ENCODE peak calls at places on chromosome 16, in nine cellular contexts. N, A, Y, I, W, K, S, E and C are unnamed samples. For H3K4me1, the result is how much of the 10 kb centered on the place peaks cover.

GRCh38 chr16:84826558-84826941 is 6.8 kb downstream of the CRISPLD2 start:
- DNase-seq in N (peak), A (no peak), Y (peak), I (no peak), W (peak), K (peak), S (no peak), E (no peak), C (no peak)

GRCh38 chr16:31382485-31383161 is 10.5 kb upstream of the ITGAD start:
- DNase-seq in N (peak), A (peak), Y (peak), I (peak), W (peak), K (peak), S (peak), E (peak), C (peak)

GRCh38 chr16:13171313-13171712 is 269.9 kb downstream of the SHISA9 start:
- DNase-seq in N (no peak), A (no peak), Y (no peak), I (no peak), W (no peak), K (no peak), S (no peak), E (peak), C (no peak)

GRCh38 chr16:85971877-85972638 is 73.1 kb downstream of the IRF8 start:
- DNase-seq in N (no peak), A (no peak), Y (no peak), I (no peak), W (no peak), K (no peak), S (no peak), E (no peak), C (no peak)

GRCh38 chr16:85429776-85430522 is 183.2 kb upstream of the GSE1 start:
- DNase-seq in N (no peak), A (no peak), Y (no peak), I (no peak), W (no peak), K (no peak), S (no peak), E (no peak), C (no peak)

GRCh38 chr16:48047755-48048154 is 108.0 kb downstream of the ABCC12 start:
- DNase-seq in N (no peak), A (no peak), Y (no peak), I (no peak), W (no peak), K (no peak), S (no peak), E (no peak), C (no peak)

GRCh38 chr16:83351846-83352245 is 455.9 kb upstream of the HSBP1 start:
- DNase-seq in N (no peak), A (no peak), Y (no peak), I (no peak), W (no peak), K (no peak), S (no peak), E (no peak), C (no peak)

GRCh38 chr16:8867483-8868271 is 1.1 kb downstream of the CARHSP1 start:
- DNase-seq in N (peak), A (no peak), Y (peak), I (peak), W (peak), K (no peak), S (peak), E (peak), C (peak)

GRCh38 chr16:65274576-65274975 is 152.7 kb upstream of the CDH11 start:
- DNase-seq in N (no peak), A (no peak), Y (no peak), I (no peak), W (no peak), K (no peak), S (no peak), E (no peak), C (no peak)
- H3K4me1 ChIP-seq in N (under half), A (under half), Y (under half), I (under half), W (under half), K (under half), S (under half), E (under half), C (under half)

GRCh38 chr16:54281535-54282201 is 4.9 kb downstream of the IRX3 start:
- DNase-seq in N (no peak), A (no peak), Y (no peak), I (no peak), W (peak), K (no peak), S (no peak), E (peak), C (no peak)
- H3K4me1 ChIP-seq in N (under half), A (under half), Y (under half), I (under half), W (under half), K (under half), S (under half), E (under half), C (under half)

DNA sequence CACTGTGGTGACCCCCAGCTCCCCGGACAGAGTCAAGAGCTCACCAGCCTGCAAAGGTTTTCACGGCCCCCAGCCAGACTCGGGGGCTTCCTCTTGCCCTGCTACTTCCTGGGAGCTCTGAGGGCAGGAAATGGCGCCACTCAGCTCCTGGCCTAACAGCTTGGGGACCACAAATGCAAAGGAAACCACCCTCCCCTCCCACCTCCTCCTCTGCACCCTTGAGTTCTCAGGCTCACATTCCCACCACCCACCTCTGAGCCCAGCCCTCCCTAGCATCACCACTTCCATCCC is 373 bp upstream of the SPN start:
- DNase-seq in N (no peak), A (no peak), Y (no peak), I (no peak), W (no peak), K (no peak), S (no peak), E (no peak), C (no peak)
- H3K4me1 ChIP-seq in N (under half), A (under half), Y (under half), I (under half), W (under half), K (under half), S (under half), E (under half), C (under half)

DNA sequence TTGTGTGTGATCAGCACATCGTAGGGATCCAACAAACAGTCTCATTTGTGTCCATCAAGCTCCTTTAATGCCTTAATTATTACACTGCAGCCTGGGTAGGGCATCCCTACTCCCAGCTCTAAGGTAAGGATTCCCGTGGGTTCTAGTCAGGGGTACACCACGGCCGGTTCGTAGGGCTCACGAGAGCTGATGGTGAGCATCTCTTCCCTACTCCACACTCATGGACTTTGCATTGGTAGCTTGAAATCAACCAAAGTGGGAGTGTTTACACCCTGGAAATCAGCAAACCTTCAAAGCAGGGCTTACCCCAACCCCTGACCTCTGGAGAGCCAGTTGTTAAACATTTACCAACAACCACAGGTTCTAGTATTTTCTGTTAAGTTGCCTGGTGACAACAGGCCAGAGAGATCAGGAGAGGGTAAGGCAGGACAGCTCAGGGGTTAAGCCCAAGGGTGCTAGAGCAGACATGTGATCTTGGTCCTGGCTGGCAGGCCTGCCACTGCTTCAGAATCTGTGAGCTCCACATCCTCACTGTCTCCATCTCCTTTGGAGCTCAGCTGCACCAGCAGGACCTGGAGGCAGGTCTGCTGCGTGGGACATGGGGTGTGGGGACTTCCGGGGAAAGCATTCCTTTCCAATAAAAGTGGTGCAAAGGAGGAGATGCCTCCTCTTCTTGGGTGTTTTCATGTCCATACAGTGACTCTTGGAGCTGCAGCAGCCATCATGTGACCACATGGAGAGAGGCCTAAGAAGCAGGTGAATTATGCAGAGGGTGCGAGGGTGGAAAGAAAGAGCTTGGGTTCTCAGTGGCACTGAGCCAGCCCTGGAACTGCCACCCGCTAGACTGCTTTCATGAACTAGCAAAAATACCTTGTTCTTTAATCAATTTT is 36.1 kb upstream of the ZCCHC14 start:
- DNase-seq in N (no peak), A (no peak), Y (no peak), I (no peak), W (no peak), K (no peak), S (no peak), E (no peak), C (no peak)
- H3K4me1 ChIP-seq in N (under half), A (under half), Y (under half), I (under half), W (under half), K (under half), S (under half), E (under half), C (under half)

DNA sequence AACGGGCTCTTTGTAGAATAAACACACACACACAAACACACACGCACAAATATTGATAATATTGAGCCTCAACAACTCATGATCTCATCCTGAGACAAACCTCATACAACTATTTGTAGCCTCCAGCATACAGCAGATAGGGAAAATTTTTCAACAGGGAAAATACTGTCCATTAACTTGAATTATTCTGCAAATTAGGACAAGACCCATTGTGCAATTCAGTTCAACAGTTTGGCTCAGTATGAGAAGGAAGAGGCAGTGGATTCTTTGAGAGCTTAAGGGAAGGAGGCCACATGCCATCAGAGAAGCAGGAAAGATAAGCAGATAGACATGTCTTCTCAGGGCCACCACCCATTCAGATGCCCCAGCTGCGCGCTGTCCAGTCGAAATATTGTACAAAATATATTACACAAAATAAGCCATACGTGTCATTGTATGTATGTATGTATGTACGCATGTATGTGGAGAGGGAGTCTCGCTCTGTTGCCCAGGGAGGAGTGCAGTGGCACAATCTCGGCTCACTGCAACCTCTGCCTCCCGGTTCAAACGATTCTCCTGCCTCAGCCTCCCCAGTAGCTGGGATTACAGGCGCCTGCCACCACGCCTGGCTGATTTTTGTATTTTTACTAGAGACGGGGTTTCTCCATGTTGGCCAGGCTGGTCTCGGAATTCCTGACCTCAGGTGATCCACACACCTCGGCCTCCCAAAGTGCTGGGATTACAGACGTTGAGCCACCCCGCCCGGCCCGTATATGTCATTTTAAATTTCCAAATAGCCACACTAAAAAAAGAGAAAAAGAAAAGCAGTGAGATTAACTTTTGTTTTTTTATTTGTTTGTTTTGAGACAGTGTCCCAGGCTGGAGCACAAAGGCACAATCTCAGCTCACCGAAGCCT is 1.8 kb downstream of the ZC3H7A start:
- DNase-seq in N (no peak), A (no peak), Y (no peak), I (no peak), W (no peak), K (no peak), S (no peak), E (no peak), C (no peak)
- H3K4me1 ChIP-seq in N (half or more), A (under half), Y (under half), I (under half), W (half or more), K (under half), S (half or more), E (under half), C (under half)

DNA sequence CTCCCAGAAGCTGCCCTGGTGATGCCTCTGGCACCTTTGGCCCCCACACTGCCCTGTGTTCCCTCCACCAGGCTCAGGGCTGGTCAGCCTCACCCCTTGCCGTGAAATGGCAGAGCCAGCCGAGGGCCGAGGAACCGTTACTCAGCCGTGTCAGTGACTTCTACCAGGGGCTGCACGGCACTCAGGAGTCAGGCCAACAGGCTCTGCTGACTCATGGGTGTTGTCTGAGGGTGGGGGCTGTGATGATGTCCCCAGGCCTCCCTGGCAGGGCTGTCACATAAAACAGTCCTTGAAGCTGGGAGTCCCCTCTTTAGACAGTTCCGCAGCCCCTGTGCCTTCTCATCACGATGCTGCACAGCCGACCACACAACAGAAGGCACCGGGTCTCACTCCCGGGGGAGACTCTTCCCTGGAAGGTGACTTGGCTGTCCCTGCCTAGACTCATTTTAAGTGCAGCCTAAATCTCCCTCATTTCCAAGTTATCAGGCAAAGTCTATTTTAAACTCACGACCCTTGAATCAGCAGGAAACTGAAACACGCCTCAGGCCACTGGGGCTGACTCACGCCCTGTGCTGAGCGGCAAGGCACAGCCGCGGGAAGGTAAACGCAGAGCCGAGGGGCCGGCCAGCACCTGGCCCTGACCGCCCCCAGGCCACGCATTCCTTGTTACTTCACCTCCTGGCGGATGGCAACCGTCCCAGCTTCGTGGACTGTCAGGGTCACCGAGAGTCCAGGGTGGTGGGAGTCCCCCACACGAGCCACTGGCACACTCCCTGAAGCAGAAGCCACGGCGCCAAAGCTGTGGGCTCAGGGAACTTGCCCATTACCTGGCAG is 102.6 kb downstream of the ZNF778 start:
- DNase-seq in N (peak), A (peak), Y (no peak), I (peak), W (peak), K (peak), S (peak), E (peak), C (peak)
- H3K4me1 ChIP-seq in N (half or more), A (half or more), Y (half or more), I (under half), W (half or more), K (under half), S (half or more), E (under half), C (under half)

GRCh38 chr16:57481421-57481820 is 4.9 kb downstream of the DOK4 start:
- DNase-seq in N (no peak), A (no peak), Y (no peak), I (no peak), W (no peak), K (no peak), S (no peak), E (no peak), C (no peak)

GRCh38 chr16:57480754-57481230 is 5.5 kb downstream of the DOK4 start:
- DNase-seq in N (no peak), A (no peak), Y (no peak), I (no peak), W (no peak), K (no peak), S (no peak), E (no peak), C (no peak)

GRCh38 chr16:57484515-57485005 is 1.7 kb downstream of the DOK4 start:
- DNase-seq in N (no peak), A (no peak), Y (no peak), I (no peak), W (no peak), K (no peak), S (no peak), E (no peak), C (no peak)

GRCh38 chr16:57483725-57484514 is 2.4 kb downstream of the DOK4 start:
- DNase-seq in N (no peak), A (no peak), Y (no peak), I (no peak), W (no peak), K (peak), S (peak), E (no peak), C (no peak)

GRCh38 chr16:57482845-57483545 is 3.3 kb downstream of the DOK4 start:
- DNase-seq in N (no peak), A (no peak), Y (no peak), I (no peak), W (no peak), K (no peak), S (peak), E (no peak), C (no peak)
- H3K4me1 ChIP-seq in N (under half), A (half or more), Y (half or more), I (under half), W (under half), K (under half), S (half or more), E (under half), C (under half)

DNA sequence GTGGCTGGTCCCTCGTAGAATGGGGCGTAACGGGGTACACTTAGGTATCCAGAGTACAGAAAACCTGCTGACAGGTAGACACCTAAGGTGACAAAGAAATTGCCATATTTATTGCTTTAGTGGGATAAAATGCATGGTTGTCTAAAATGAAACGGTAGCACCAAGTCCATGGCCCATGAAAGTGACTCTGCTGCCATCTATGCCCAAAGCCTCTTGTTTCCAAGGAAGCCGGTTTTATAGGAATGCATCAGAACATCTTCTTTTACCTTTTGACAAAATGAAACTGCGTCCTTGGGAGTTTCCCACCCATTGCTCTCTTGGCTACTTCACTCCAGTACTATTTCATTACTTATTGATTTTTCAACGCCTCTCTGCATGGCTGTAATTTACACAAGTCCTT is 151.3 kb upstream of the ZFHX3 start:
- DNase-seq in N (no peak), A (peak), Y (no peak), I (no peak), W (no peak), K (no peak), S (no peak), E (no peak), C (no peak)
- H3K4me1 ChIP-seq in N (under half), A (under half), Y (under half), I (under half), W (under half), K (under half), S (under half), E (under half), C (under half)

GRCh38 chr16:12025926-12026325 is 49.4 kb downstream of the SNX29 start:
- DNase-seq in N (no peak), A (no peak), Y (no peak), I (no peak), W (no peak), K (no peak), S (no peak), E (no peak), C (no peak)

GRCh38 chr16:12027091-12027490 is 50.6 kb downstream of the SNX29 start:
- DNase-seq in N (no peak), A (no peak), Y (no peak), I (no peak), W (no peak), K (no peak), S (peak), E (peak), C (no peak)

GRCh38 chr16:12021578-12022265 is 45.2 kb downstream of the SNX29 start:
- DNase-seq in N (no peak), A (no peak), Y (no peak), I (no peak), W (peak), K (no peak), S (no peak), E (no peak), C (no peak)

GRCh38 chr16:12025472-12025871 is 48.9 kb downstream of the SNX29 start:
- DNase-seq in N (no peak), A (no peak), Y (no peak), I (no peak), W (no peak), K (no peak), S (no peak), E (peak), C (no peak)

DNA sequence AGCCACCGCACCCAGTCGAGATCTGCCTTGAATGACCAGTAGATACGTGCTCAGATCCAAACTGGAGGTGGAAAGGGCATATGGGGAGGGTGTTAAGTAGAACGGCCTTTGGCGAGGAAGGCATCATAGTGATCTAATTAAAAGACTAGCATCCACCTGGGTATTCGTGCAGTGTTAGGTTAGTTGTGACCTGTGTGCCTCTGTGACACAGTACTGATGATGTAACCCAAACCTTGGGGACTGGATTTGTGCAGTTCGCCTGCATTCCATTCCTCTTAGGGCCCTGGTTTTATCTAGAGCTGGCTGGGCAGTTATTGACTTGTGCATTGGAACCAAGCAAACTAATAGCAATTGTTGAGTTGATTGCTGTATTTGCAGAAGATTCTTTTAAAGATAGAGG is 47.9 kb downstream of the SNX29 start:
- DNase-seq in N (no peak), A (no peak), Y (no peak), I (no peak), W (no peak), K (no peak), S (peak), E (no peak), C (no peak)
- H3K4me1 ChIP-seq in N (under half), A (under half), Y (under half), I (under half), W (under half), K (under half), S (under half), E (under half), C (under half)